ENCODE peak calls at places on chromosomes 7 and 10, in five cellular contexts. I, E, Y, S and D are unnamed samples.

GRCh38 chr10:30783939-30784500 is 154.5 kb upstream of the LYZL2 start:
- DNase-seq in I (peak; percentile 93), E (peak; percentile 94), Y (peak; percentile 88), S (peak; percentile 83), D (no peak)

GRCh38 chr7:6272481-6273323 is at the start of gene CYTH3:
- DNase-seq in I (peak; percentile 95), E (peak; percentile 90), Y (peak; percentile 75), S (peak; percentile 86), D (no peak)

GRCh38 chr7:102190777-102191176 is 95.9 kb upstream of the SH2B2 start:
- DNase-seq in I (no peak), E (no peak), Y (no peak), S (no peak), D (no peak)

GRCh38 chr7:77867208-77867915 is 68.8 kb downstream of the PHTF2 start:
- DNase-seq in I (no peak), E (no peak), Y (no peak), S (no peak), D (no peak)

GRCh38 chr7:151699920-151700319 is 177.0 kb downstream of the PRKAG2 start:
- DNase-seq in I (no peak), E (no peak), Y (no peak), S (no peak), D (no peak)

GRCh38 chr10:100642295-100642994 is 102.9 kb upstream of the PAX2 start:
- DNase-seq in I (peak; percentile 33), E (no peak), Y (no peak), S (no peak), D (no peak)

GRCh38 chr10:97138174-97138573 is 47.6 kb downstream of the SLIT1 start:
- DNase-seq in I (peak; percentile 64), E (no peak), Y (no peak), S (no peak), D (no peak)

GRCh38 chr10:22321156-22321711 is 335 bp downstream of the BMI1 start:
- DNase-seq in I (peak; percentile 94), E (peak; percentile 86), Y (peak; percentile 78), S (peak; percentile 80), D (no peak)

GRCh38 chr10:5858811-5859210 is 30.9 kb downstream of the ANKRD16 start:
- DNase-seq in I (no peak), E (no peak), Y (no peak), S (no peak), D (no peak)

GRCh38 chr10:10935032-10935431 is 82.6 kb upstream of the CELF2 start:
- DNase-seq in I (no peak), E (no peak), Y (no peak), S (no peak), D (no peak)
- TF ChIP-seq CTCF in I (no peak), E (no peak), Y (no peak), S (no peak), D (no peak)

DNA sequence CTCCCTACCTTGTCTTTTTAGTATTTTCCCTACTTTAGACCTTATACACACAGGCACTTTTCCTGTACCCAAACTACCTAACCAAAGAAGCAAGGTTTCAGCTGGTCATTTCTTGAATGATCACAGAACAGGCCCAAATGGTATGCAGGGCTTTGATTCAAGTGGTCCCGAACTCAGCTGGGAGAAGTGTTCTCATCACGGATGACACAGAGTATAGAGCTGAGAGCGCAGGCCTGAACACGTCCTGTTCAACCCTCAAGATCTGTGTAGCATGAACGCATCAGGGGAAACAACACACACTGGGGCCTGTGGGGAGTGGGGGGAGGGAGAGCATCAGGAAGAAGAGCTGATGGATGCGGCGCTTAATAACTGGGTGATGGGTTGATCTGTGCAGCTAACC is 318.2 kb downstream of the SFMBT2 start:
- DNase-seq in I (no peak), E (no peak), Y (no peak), S (no peak), D (no peak)
- H3K27me3 ChIP-seq in I (no peaks in the 10 kb centered on the region), E (no peaks in the 10 kb centered on the region), Y (no peaks in the 10 kb centered on the region), S (no peaks in the 10 kb centered on the region), D (no peaks in the 10 kb centered on the region)

DNA sequence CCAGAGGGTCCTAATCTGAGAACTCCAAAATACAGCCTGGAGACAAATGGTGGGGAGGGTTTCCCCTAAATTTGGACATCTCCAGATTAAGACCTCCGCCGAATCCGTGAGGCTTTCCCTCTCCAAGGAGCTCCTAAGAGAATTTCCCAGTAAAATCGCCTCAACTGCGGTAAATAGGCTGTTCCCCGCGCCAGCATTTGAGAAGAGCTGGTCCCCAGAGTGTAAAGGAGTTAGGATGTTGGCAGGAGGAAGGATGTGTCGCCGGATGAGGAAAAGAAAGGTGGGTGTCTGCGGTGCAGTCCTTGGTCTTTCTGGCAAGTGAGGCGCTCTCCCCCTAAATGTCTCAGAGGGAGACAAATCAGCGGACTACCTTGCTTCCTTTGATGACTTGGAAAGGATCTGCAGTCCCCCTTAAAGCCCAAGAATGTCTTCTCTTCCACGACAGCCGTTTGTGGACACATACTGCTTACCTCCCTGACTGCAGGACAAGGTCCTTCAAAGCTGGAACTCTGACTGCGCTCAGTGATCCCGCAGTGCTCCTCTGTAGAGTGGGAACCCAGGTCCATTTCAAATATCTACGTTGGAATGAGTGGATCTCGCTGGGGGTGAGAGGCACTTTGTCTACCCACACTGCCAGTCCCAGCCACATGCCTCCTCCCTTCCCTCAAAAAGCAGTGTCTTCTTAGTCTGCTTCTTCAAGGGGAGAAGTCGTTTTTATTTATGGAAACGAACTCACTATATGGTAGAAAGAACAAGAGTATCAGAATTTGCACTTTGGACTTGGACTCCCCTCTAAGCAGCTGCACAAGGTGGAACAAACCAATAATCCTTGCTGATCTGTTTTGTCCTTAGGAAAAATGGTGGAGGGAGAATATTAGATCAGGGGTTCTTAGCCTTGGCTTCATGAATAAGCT is 1.0 kb upstream of the DLG5 start:
- DNase-seq in I (peak; percentile 50), E (no peak), Y (no peak), S (no peak), D (no peak)
- H3K4me3 ChIP-seq in I (peak overlapping the region; percentile 75), E (peak overlapping the region; percentile 90), Y (peak overlapping the region; percentile 89), S (peak overlapping the region; percentile 90), D (peak overlapping the region; percentile 92)

GRCh38 chr7:148611692-148612091 is 21.1 kb downstream of the C7orf33 start:
- DNase-seq in I (no peak), E (no peak), Y (no peak), S (no peak), D (no peak)
- TF ChIP-seq CTCF in I (peak; percentile 21), E (no peak), Y (no peak), S (no peak), D (no peak)

GRCh38 chr7:132309102-132309805 is 267.0 kb downstream of the PLXNA4 start:
- DNase-seq in I (no peak), E (no peak), Y (no peak), S (no peak), D (no peak)

GRCh38 chr7:132317856-132318255 is 258.4 kb downstream of the PLXNA4 start:
- DNase-seq in I (no peak), E (no peak), Y (no peak), S (no peak), D (no peak)

GRCh38 chr7:132311747-132312146 is 264.5 kb downstream of the PLXNA4 start:
- DNase-seq in I (peak; percentile 36), E (no peak), Y (no peak), S (no peak), D (no peak)

GRCh38 chr7:132307465-132307864 is 268.8 kb downstream of the PLXNA4 start:
- DNase-seq in I (peak; percentile 41), E (no peak), Y (no peak), S (no peak), D (no peak)

GRCh38 chr7:132312531-132313070 is 263.7 kb downstream of the PLXNA4 start:
- DNase-seq in I (no peak), E (no peak), Y (no peak), S (no peak), D (no peak)
- H3K27me3 ChIP-seq in I (no peaks in the 10 kb centered on the region), E (no peaks in the 10 kb centered on the region), Y (peaks cover 6% of the 10 kb centered on the region), S (no peaks in the 10 kb centered on the region), D (no peaks in the 10 kb centered on the region)

GRCh38 chr10:115980470-115980869 is 292.5 kb downstream of the GFRA1 start:
- DNase-seq in I (no peak), E (no peak), Y (no peak), S (no peak), D (no peak)
- H3K4me3 ChIP-seq in I (no peak overlapping the region), E (no peak overlapping the region), Y (no peak overlapping the region), S (peak overlapping the region; percentile 0), D (no peak overlapping the region)